ENCODE peak calls at places on chromosomes 7 and 10, in ten cellular contexts. M, C, X, I, H, K, P, L, T and G are unnamed samples.

GRCh38 chr7:27923308-27923980 is 183.5 kb downstream of the TAX1BP1 start:
- DNase-seq in C (no peak), L (no peak), I (peak), T (no peak), K (peak), M (no peak), X (no peak), H (peak), P (peak), G (no peak)

GRCh38 chr10:4266387-4267083 is 481.5 kb upstream of the KLF6 start:
- DNase-seq in H (no peak), P (peak), C (no peak), L (no peak), T (no peak), K (no peak), I (peak), M (no peak), X (no peak), G (no peak)

GRCh38 chr7:29239638-29240037 is 45.1 kb downstream of the CHN2 start:
- DNase-seq in I (no peak), K (no peak), L (no peak), H (no peak), M (no peak), C (peak), P (no peak), T (no peak), X (no peak), G (no peak)

GRCh38 chr7:143382126-143382790 is 1.1 kb downstream of the ZYX start:
- DNase-seq in T (no peak), H (no peak), M (no peak), K (no peak), L (no peak), I (peak), X (no peak), P (no peak), C (peak), G (no peak)

GRCh38 chr7:32518534-32519140 is 23.3 kb downstream of the AVL9 start:
- DNase-seq in X (peak), K (no peak), P (peak), T (no peak), M (no peak), C (no peak), I (peak), L (no peak), H (no peak), G (peak)

GRCh38 chr7:36306722-36307121 is 82.9 kb upstream of the ANLN start:
- DNase-seq in T (no peak), L (no peak), K (no peak), M (no peak), P (no peak), X (no peak), I (no peak), C (no peak), H (no peak), G (no peak)

GRCh38 chr7:24570983-24571382 is 2.3 kb upstream of the PALS2 start:
- DNase-seq in H (no peak), I (no peak), C (no peak), M (no peak), P (no peak), K (no peak), T (no peak), L (no peak), X (no peak), G (no peak)

GRCh38 chr10:13773043-13773442 is 186.3 kb downstream of the PRPF18 start:
- DNase-seq in M (no peak), I (no peak), K (no peak), C (no peak), H (no peak), T (no peak), X (no peak), L (no peak), P (no peak), G (no peak)

GRCh38 chr7:69633122-69633892 is 35.0 kb downstream of the AUTS2 start:
- DNase-seq in H (no peak), C (no peak), T (no peak), I (no peak), P (no peak), L (no peak), K (no peak), M (no peak), X (no peak), G (no peak)

GRCh38 chr7:803243-803635 is 29.0 kb upstream of the SUN1 start:
- DNase-seq in P (peak), X (no peak), L (no peak), H (no peak), I (no peak), C (no peak), M (no peak), K (no peak), T (no peak), G (no peak)

GRCh38 chr7:131329176-131329570 is 1.5 kb downstream of the MKLN1 start:
- DNase-seq in K (no peak), M (no peak), P (peak), T (no peak), H (no peak), I (peak), X (no peak), L (peak), C (no peak), G (no peak)

GRCh38 chr10:13219685-13220670 is 14.2 kb downstream of the UCMA start:
- DNase-seq in L (no peak), M (no peak), K (no peak), H (no peak), T (no peak), C (peak), P (no peak), X (peak), I (peak), G (peak)

GRCh38 chr10:29949411-29950011 is 109.9 kb downstream of the JCAD start:
- DNase-seq in L (no peak), X (no peak), P (peak), T (no peak), H (no peak), I (peak), C (no peak), M (no peak), K (no peak), G (no peak)

GRCh38 chr7:148253629-148254028 is 336.9 kb upstream of the C7orf33 start:
- DNase-seq in C (no peak), M (no peak), P (no peak), H (no peak), T (no peak), X (no peak), L (no peak), I (no peak), K (no peak), G (no peak)

GRCh38 chr10:28897617-28898464 is 220.5 kb downstream of the BAMBI start:
- DNase-seq in P (no peak), M (no peak), C (no peak), X (no peak), H (no peak), K (no peak), L (peak), I (no peak), T (peak), G (no peak)

GRCh38 chr7:101099969-101100781 is 14.9 kb downstream of the TRIM56 start:
- DNase-seq in T (peak), L (peak), H (peak), P (peak), C (peak), M (no peak), I (peak), X (peak), K (peak), G (peak)

GRCh38 chr10:12839941-12840611 is 161.4 kb downstream of the CCDC3 start:
- DNase-seq in H (no peak), M (no peak), K (no peak), I (no peak), T (no peak), P (no peak), C (no peak), X (no peak), L (no peak), G (no peak)

GRCh38 chr10:52659085-52659484 is 113.5 kb downstream of the MBL2 start:
- DNase-seq in T (no peak), L (no peak), X (no peak), C (no peak), K (no peak), H (no peak), I (no peak), M (no peak), P (no peak), G (no peak)

GRCh38 chr7:2109936-2110585 is 122.7 kb downstream of the MAD1L1 start:
- DNase-seq in P (peak), T (peak), I (peak), K (peak), X (peak), H (no peak), M (no peak), C (peak), L (no peak), G (no peak)

GRCh38 chr7:77548222-77548621 is 11.1 kb downstream of the PTPN12 start:
- DNase-seq in P (no peak), X (no peak), M (no peak), C (no peak), T (no peak), K (no peak), H (no peak), L (peak), I (no peak), G (no peak)

GRCh38 chr10:102815790-102816549 is 21.2 kb downstream of the CYP17A1 start:
- DNase-seq in M (no peak), H (peak), T (no peak), K (no peak), L (peak), P (peak), X (no peak), C (no peak), I (peak), G (peak)

GRCh38 chr10:93580824-93581223 is 14.4 kb downstream of the FFAR4 start:
- DNase-seq in I (peak), L (no peak), P (peak), K (no peak), X (no peak), C (no peak), M (no peak), T (peak), H (no peak), G (peak)

GRCh38 chr7:17040701-17041100 is 158.9 kb upstream of the AGR3 start:
- DNase-seq in T (no peak), P (no peak), M (no peak), I (no peak), K (no peak), L (no peak), H (no peak), C (no peak), X (no peak), G (no peak)